ENCODE peak calls at places on chromosomes 6 and 20, in seven cellular contexts. E is fibroblast of the conjunctiva, O is head of caudate nucleus, S is mesenchymal stem cell, P is T-helper 9 cell, L is T-helper 2 cell, K is lung. C is an unnamed sample.
A peak's percentile ranks its signal among the peaks of the same experiment; 100 is the strongest.

GRCh38 chr6:109121411-109121810 is 26.1 kb downstream of the CEP57L1 start:
- DNase-seq in O (no peak), S (no peak), E (no peak), L (no peak), P (no peak), K (no peak), C (no peak)

GRCh38 chr6:34086558-34086957 is 59.3 kb downstream of the GRM4 start:
- DNase-seq in E (no peak), K (no peak), L (no peak), S (no peak), O (no peak), P (no peak), C (no peak)

GRCh38 chr6:100617633-100618348 is 153.1 kb upstream of the SIM1 start:
- DNase-seq in E (no peak), K (no peak), S (peak; percentile 45), L (no peak), O (no peak), P (no peak), C (no peak)

GRCh38 chr20:56943946-56944345 is 314.8 kb downstream of the TFAP2C start:
- DNase-seq in K (no peak), L (no peak), S (no peak), O (no peak), E (no peak), P (no peak), C (no peak)

GRCh38 chr6:163745566-163746400 is 331.3 kb downstream of the QKI start:
- DNase-seq in O (no peak), L (no peak), P (no peak), S (peak; percentile 87), E (peak; percentile 48), K (no peak), C (no peak)

GRCh38 chr20:63574829-63575720 is 1.0 kb upstream of the HELZ2 start:
- DNase-seq in S (peak; percentile 46), O (no peak), E (peak; percentile 16), L (no peak), K (no peak), P (no peak), C (no peak)

GRCh38 chr6:157600807-157601206 is 219.8 kb downstream of the ZDHHC14 start:
- DNase-seq in P (no peak), S (no peak), O (no peak), E (no peak), L (no peak), K (no peak), C (no peak)

GRCh38 chr6:130697661-130698535 is 129.3 kb upstream of the SMLR1 start:
- DNase-seq in P (peak; percentile 16), E (peak; percentile 39), S (peak; percentile 73), L (peak; percentile 15), O (no peak), K (no peak), C (peak; percentile 20)

GRCh38 chr6:127938701-127939100 is 37.8 kb upstream of the THEMIS start:
- DNase-seq in S (peak; percentile 68), K (no peak), O (no peak), L (no peak), P (no peak), E (peak; percentile 37), C (no peak)

GRCh38 chr6:168371185-168371584 is 51.6 kb upstream of the DACT2 start:
- DNase-seq in K (no peak), O (no peak), E (no peak), P (no peak), L (no peak), S (no peak), C (no peak)